ENCODE peak calls at places on chromosomes 13 and 19, in nine cellular contexts. U, V, F, B, I, R, O, Y and K are unnamed samples.

GRCh38 chr13:107842562-107843180 is 372.7 kb downstream of the LIG4 start:
- DNase-seq in R (no peak), O (no peak), B (no peak), Y (no peak), F (no peak), U (no peak), V (peak), I (no peak), K (no peak)

GRCh38 chr19:46365561-46365960 is 18.7 kb downstream of the PPP5C start:
- DNase-seq in V (no peak), Y (no peak), R (no peak), U (no peak), O (no peak), F (no peak), I (no peak), B (no peak), K (no peak)

GRCh38 chr19:28701491-28701890 is 511.5 kb downstream of the UQCRFS1 start:
- DNase-seq in B (no peak), O (no peak), I (no peak), U (no peak), F (no peak), R (no peak), V (peak), Y (no peak), K (no peak)

GRCh38 chr19:4802711-4803110 is 11.2 kb downstream of the FEM1A start:
- DNase-seq in Y (no peak), R (no peak), O (no peak), F (no peak), B (no peak), V (no peak), U (no peak), I (no peak), K (no peak)

GRCh38 chr13:95870421-95870820 is 182.8 kb downstream of the UGGT2 start:
- DNase-seq in O (no peak), U (no peak), B (no peak), R (no peak), V (no peak), Y (no peak), F (no peak), I (no peak), K (no peak)

GRCh38 chr19:40348961-40349507 is 539 bp downstream of the PLD3 start:
- DNase-seq in V (peak), U (no peak), O (no peak), I (no peak), B (no peak), R (no peak), Y (peak), F (no peak), K (no peak)

GRCh38 chr13:18212873-18213272 is 968.8 kb downstream of the TUBA3C start:
- DNase-seq in V (no peak), B (no peak), I (no peak), F (no peak), O (no peak), R (peak), Y (no peak), U (no peak), K (no peak)

GRCh38 chr13:97395437-97396136 is 38.4 kb upstream of the RAP2A start:
- DNase-seq in U (no peak), I (no peak), R (no peak), B (no peak), O (no peak), V (peak), Y (no peak), F (no peak), K (no peak)

GRCh38 chr13:50080158-50080855 is 65.1 kb downstream of the KCNRG start:
- DNase-seq in I (peak), Y (no peak), V (peak), B (peak), O (no peak), U (no peak), F (peak), R (no peak), K (peak)

GRCh38 chr19:11979527-11979926 is 14.7 kb downstream of the ZNF763 start:
- DNase-seq in V (no peak), R (no peak), Y (no peak), B (no peak), O (no peak), I (no peak), U (no peak), F (no peak), K (no peak)

GRCh38 chr13:67186985-67187569 is 43.1 kb downstream of the PCDH9 start:
- DNase-seq in O (no peak), Y (no peak), U (no peak), I (no peak), B (no peak), V (no peak), F (no peak), R (no peak), K (no peak)

GRCh38 chr19:48390188-48391099 is 907 bp downstream of the KDELR1 start:
- DNase-seq in O (peak), I (peak), R (peak), B (peak), U (peak), V (peak), F (peak), Y (no peak), K (peak)

GRCh38 chr19:29086182-29086581 is 126.8 kb downstream of the UQCRFS1 start:
- DNase-seq in V (no peak), Y (no peak), U (no peak), F (no peak), B (no peak), I (no peak), O (no peak), R (no peak), K (no peak)

GRCh38 chr19:35105411-35106290 is 10.0 kb upstream of the FXYD3 start:
- DNase-seq in B (no peak), O (no peak), Y (no peak), F (no peak), R (no peak), I (no peak), V (no peak), U (no peak), K (no peak)

GRCh38 chr13:45615501-45616101 is at the start of gene ERICH6B:
- DNase-seq in U (peak), B (peak), R (no peak), I (peak), F (no peak), O (no peak), Y (no peak), V (no peak), K (no peak)

GRCh38 chr19:48539503-48540096 is 12.4 kb upstream of the SULT2B1 start:
- DNase-seq in O (no peak), F (no peak), V (peak), Y (peak), R (no peak), B (no peak), U (no peak), I (no peak), K (no peak)

GRCh38 chr13:37679043-37679442 is 80.5 kb upstream of the POSTN start:
- DNase-seq in V (no peak), U (no peak), I (no peak), O (no peak), B (no peak), F (no peak), R (no peak), Y (no peak), K (no peak)

GRCh38 chr13:98041081-98041820 is 87.8 kb downstream of the IPO5 start:
- DNase-seq in V (peak), I (no peak), B (no peak), O (no peak), U (no peak), R (no peak), F (no peak), Y (no peak), K (no peak)

GRCh38 chr13:58318495-58319167 is 687.1 kb downstream of the PCDH17 start:
- DNase-seq in Y (no peak), F (no peak), O (no peak), U (no peak), V (no peak), B (no peak), I (no peak), R (no peak), K (no peak)

GRCh38 chr19:48918801-48919247 is 14.7 kb upstream of the DHDH start:
- DNase-seq in R (no peak), I (peak), F (no peak), V (no peak), O (no peak), U (no peak), Y (no peak), B (peak), K (no peak)

GRCh38 chr19:30170495-30171137 is 201.6 kb upstream of the ZNF536 start:
- DNase-seq in O (no peak), U (no peak), R (no peak), V (no peak), I (no peak), Y (no peak), B (no peak), F (no peak), K (no peak)

GRCh38 chr19:8363803-8364771 is at the start of gene ANGPTL4:
- DNase-seq in R (peak), B (peak), I (no peak), U (no peak), V (peak), O (peak), Y (no peak), F (peak), K (no peak)

GRCh38 chr19:50152578-50152977 is 10.5 kb downstream of the IZUMO2 start:
- DNase-seq in Y (no peak), U (no peak), O (no peak), F (no peak), I (no peak), B (no peak), V (no peak), R (no peak), K (no peak)

GRCh38 chr13:48431987-48432615 is 19.2 kb upstream of the LPAR6 start:
- DNase-seq in O (no peak), U (no peak), R (no peak), I (no peak), Y (no peak), B (no peak), V (peak), F (no peak), K (no peak)

GRCh38 chr13:44283598-44283997 is 90.0 kb upstream of the SERP2 start:
- DNase-seq in O (no peak), U (no peak), R (no peak), V (no peak), F (no peak), B (no peak), Y (no peak), I (no peak), K (no peak)

GRCh38 chr19:55690769-55691545 is 15.9 kb downstream of the EPN1 start:
- DNase-seq in F (no peak), R (no peak), B (no peak), I (no peak), U (no peak), Y (no peak), O (no peak), V (no peak), K (no peak)

GRCh38 chr19:19202707-19203011 is 555 bp downstream of the NR2C2AP start:
- DNase-seq in I (no peak), R (no peak), U (no peak), B (no peak), V (no peak), F (no peak), O (no peak), Y (no peak), K (peak)

GRCh38 chr13:25881946-25882574 is 169.8 kb downstream of the SHISA2 start:
- DNase-seq in V (no peak), O (no peak), F (no peak), U (no peak), B (peak), I (no peak), Y (no peak), R (no peak), K (no peak)

GRCh38 chr19:3618144-3618810 is 8.3 kb downstream of the CACTIN start:
- DNase-seq in I (peak), R (peak), V (peak), B (peak), Y (no peak), U (peak), O (peak), F (peak), K (peak)

GRCh38 chr19:48473161-48473966 is 4.2 kb downstream of the CYTH2 start:
- DNase-seq in U (no peak), V (no peak), B (no peak), O (no peak), I (no peak), R (no peak), Y (no peak), F (no peak), K (no peak)

GRCh38 chr13:96900992-96901391 is 93.3 kb downstream of the OXGR1 start:
- DNase-seq in O (no peak), B (no peak), U (no peak), I (no peak), Y (no peak), V (no peak), F (no peak), R (no peak), K (no peak)

GRCh38 chr19:29623726-29624488 is 17.8 kb downstream of the POP4 start:
- DNase-seq in B (no peak), F (no peak), Y (no peak), R (no peak), O (no peak), U (no peak), V (no peak), I (no peak), K (peak)

DNA sequence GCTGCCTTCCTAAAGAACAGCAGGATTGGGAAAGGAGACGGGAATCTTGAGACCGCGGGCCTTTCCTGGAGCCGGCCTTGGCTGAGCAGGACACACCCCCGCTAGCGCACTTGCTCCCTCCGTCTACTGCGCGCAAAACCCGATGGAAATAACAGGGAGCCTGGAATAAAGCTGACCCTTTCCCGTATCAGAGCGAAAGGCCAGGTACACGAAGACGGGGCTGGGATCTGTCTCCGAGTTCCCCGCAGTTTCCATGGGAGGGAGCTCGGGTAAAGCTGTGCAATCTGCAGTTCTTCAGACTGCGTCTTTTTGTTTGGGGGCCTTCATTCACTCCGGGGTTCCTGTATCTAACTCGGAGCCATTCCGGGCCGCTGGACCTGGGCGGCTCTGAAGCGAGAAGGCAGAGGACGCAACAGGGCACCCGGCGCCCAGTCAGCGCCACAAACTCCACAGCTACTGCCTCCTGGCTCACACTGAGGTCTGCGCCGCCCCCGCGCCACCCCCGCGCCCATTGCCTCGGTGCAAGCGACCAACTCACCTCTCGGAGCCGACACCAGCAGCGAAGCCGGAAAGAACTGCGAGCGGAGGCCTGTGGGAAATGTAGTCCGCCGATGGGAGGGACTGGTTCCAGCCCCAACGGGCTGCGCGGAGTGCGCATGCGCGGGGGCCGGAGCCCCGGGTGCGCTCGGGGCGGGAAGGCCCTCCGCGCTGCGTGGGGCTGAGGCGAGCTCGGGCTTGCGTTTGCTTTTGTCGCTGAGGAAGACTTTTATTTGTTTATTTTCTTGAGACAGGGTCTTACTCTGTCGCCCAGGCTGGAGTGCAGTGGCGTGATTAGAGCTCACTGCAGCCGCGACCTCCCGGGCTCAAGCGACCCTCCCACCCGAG is at the start of gene ZFP14:
- DNase-seq in O (peak), U (peak), V (peak), R (peak), B (peak), F (peak), Y (peak), I (peak), K (peak)
- TF ChIP-seq CTCF in O (peak), U (peak), V (peak), R (no peak), B (no peak), F (peak), Y (peak), I (peak), K (peak)

GRCh38 chr13:99577934-99578917 is 77.0 kb downstream of the TM9SF2 start:
- DNase-seq in V (peak), O (no peak), U (no peak), B (no peak), I (no peak), F (no peak), Y (no peak), R (no peak), K (no peak)
- TF ChIP-seq CTCF in V (peak), O (no peak), U (peak), B (no peak), I (peak), F (no peak), Y (peak), R (peak), K (no peak)

GRCh38 chr13:83780201-83780600 is 102.1 kb downstream of the SLITRK1 start:
- DNase-seq in U (no peak), I (no peak), B (peak), V (peak), F (no peak), R (peak), O (no peak), Y (peak), K (no peak)
- TF ChIP-seq CTCF in U (no peak), I (peak), B (peak), V (peak), F (no peak), R (no peak), O (peak), Y (peak), K (no peak)

GRCh38 chr19:54440641-54441040 is 8.4 kb upstream of the LENG8 start:
- DNase-seq in Y (no peak), B (no peak), U (no peak), I (no peak), R (no peak), V (no peak), O (no peak), F (no peak), K (no peak)

GRCh38 chr19:54436031-54436523 is 12.9 kb upstream of the LENG8 start:
- DNase-seq in R (no peak), F (no peak), I (no peak), U (peak), B (no peak), V (no peak), Y (no peak), O (no peak), K (no peak)

GRCh38 chr19:54435551-54436016 is 13.4 kb upstream of the LENG8 start:
- DNase-seq in B (no peak), Y (no peak), I (no peak), F (no peak), O (no peak), R (no peak), U (no peak), V (no peak), K (no peak)

GRCh38 chr19:54436561-54437229 is 12.3 kb upstream of the LENG8 start:
- DNase-seq in B (no peak), U (no peak), R (no peak), I (no peak), Y (no peak), O (no peak), F (no peak), V (no peak), K (no peak)

DNA sequence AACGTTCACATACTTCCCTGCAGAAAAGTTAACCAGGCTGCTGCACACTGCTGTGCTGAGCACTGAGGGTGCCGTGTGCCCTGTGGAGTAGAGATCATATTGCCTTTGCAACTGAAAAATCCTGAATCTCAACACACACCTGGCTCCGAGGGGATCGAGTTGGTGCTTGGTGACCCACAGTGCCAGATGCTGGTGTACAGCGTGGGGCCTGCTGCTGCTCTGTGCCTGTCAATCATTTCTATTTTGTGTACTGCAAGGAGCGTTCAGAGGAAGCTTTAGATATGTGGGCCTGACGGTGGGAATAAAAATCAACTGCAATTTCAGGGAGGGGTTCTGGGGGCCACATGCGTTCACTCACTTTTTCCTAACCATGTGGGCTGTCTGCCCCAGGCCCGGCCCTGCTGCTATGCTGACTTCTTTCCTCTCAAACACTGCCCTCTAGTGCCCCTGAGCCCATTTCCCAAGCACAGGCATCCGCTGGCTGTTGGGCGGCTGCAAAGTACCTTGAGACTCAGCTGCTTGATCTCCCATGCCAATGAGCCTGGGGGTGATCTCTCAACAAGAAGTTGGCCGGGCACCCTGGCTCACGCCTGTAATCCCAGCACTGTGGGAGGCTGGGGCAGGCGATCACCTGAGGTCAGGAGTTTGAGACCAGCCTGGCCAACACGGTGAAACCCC is 9.7 kb upstream of the LENG8 start:
- DNase-seq in V (peak), F (no peak), U (peak), O (no peak), I (peak), B (peak), R (peak), Y (no peak), K (no peak)
- TF ChIP-seq CTCF in V (peak), F (no peak), U (peak), O (peak), I (peak), B (peak), R (peak), Y (peak), K (no peak)